ENCODE peak calls at places on chromosomes 6 and 20, in four cellular contexts. One of them, this sample, is unnamed.
A peak's percentile ranks its signal among the peaks of the same experiment; 100 is the strongest.

GRCh38 chr6:26296857-26297648 is 67.9 kb upstream of the BTN3A2 start:
- DNase-seq in K562: peak; percentile 95
- DNase-seq in GM12878: no peak
- DNase-seq in H1: no peak
- DNase-seq in this sample: no peak

GRCh38 chr6:12890171-12890790 is 173.7 kb downstream of the PHACTR1 start:
- DNase-seq in K562: peak; percentile 51
- DNase-seq in GM12878: no peak
- DNase-seq in H1: no peak
- DNase-seq in this sample: peak; percentile 24

GRCh38 chr6:16651871-16652270 is 109.4 kb downstream of the ATXN1 start:
- DNase-seq in GM12878: no peak
- DNase-seq in H1: no peak
- DNase-seq in K562: no peak
- DNase-seq in this sample: no peak

GRCh38 chr20:20217626-20218025 is 150.3 kb upstream of the INSM1 start:
- DNase-seq in K562: no peak
- DNase-seq in H1: no peak
- DNase-seq in GM12878: no peak
- DNase-seq in this sample: no peak

GRCh38 chr20:17490501-17490900 is 40.7 kb downstream of the BFSP1 start:
- DNase-seq in K562: no peak
- DNase-seq in GM12878: no peak
- DNase-seq in H1: no peak
- DNase-seq in this sample: no peak

GRCh38 chr6:109322825-109323580 is 59.3 kb downstream of the CD164 start:
- DNase-seq in H1: no peak
- DNase-seq in K562: peak; percentile 35
- DNase-seq in GM12878: no peak
- DNase-seq in this sample: no peak

GRCh38 chr20:22466447-22467171 is 117.8 kb downstream of the FOXA2 start:
- DNase-seq in K562: no peak
- DNase-seq in GM12878: no peak
- DNase-seq in H1: no peak
- DNase-seq in this sample: no peak

GRCh38 chr6:56902551-56903464 is 52.1 kb upstream of the BEND6 start:
- DNase-seq in K562: peak; percentile 47
- DNase-seq in H1: no peak
- DNase-seq in GM12878: no peak
- DNase-seq in this sample: peak; percentile 25

GRCh38 chr6:154617175-154617574 is 106.7 kb upstream of the CNKSR3 start:
- DNase-seq in H1: no peak
- DNase-seq in GM12878: no peak
- DNase-seq in K562: no peak
- DNase-seq in this sample: no peak

GRCh38 chr6:157763129-157763893 is 59.7 kb upstream of the SNX9 start:
- DNase-seq in GM12878: no peak
- DNase-seq in K562: peak; percentile 89
- DNase-seq in H1: peak; percentile 85
- DNase-seq in this sample: peak; percentile 88

GRCh38 chr20:37956099-37956498 is 53.2 kb downstream of the VSTM2L start:
- DNase-seq in K562: no peak
- DNase-seq in GM12878: no peak
- DNase-seq in H1: no peak
- DNase-seq in this sample: no peak

GRCh38 chr6:163501440-163501839 is 86.9 kb downstream of the QKI start:
- DNase-seq in GM12878: no peak
- DNase-seq in K562: no peak
- DNase-seq in H1: no peak
- DNase-seq in this sample: no peak

GRCh38 chr6:98827295-98828159 is 6.8 kb upstream of the POU3F2 start:
- DNase-seq in K562: no peak
- DNase-seq in H1: no peak
- DNase-seq in GM12878: no peak
- DNase-seq in this sample: no peak

GRCh38 chr6:24004659-24005058 is 121.4 kb upstream of the NRSN1 start:
- DNase-seq in K562: no peak
- DNase-seq in GM12878: no peak
- DNase-seq in H1: no peak
- DNase-seq in this sample: no peak

GRCh38 chr6:128710305-128710704 is 172.6 kb upstream of the LAMA2 start:
- DNase-seq in K562: no peak
- DNase-seq in H1: no peak
- DNase-seq in GM12878: no peak
- DNase-seq in this sample: no peak

GRCh38 chr20:409697-410559 is 1.8 kb downstream of the RBCK1 start:
- DNase-seq in K562: no peak
- DNase-seq in GM12878: no peak
- DNase-seq in H1: no peak
- DNase-seq in this sample: no peak

GRCh38 chr6:124560836-124561585 is 401.2 kb upstream of the RNF217 start:
- DNase-seq in H1: no peak
- DNase-seq in GM12878: no peak
- DNase-seq in K562: no peak
- DNase-seq in this sample: no peak

GRCh38 chr20:10648651-10649050 is 25.1 kb downstream of the JAG1 start:
- DNase-seq in H1: no peak
- DNase-seq in K562: no peak
- DNase-seq in GM12878: peak; percentile 28
- DNase-seq in this sample: no peak

GRCh38 chr6:169738972-169739529 is 12.3 kb downstream of the DYNLT2 start:
- DNase-seq in K562: no peak
- DNase-seq in GM12878: no peak
- DNase-seq in H1: no peak
- DNase-seq in this sample: no peak

GRCh38 chr6:715709-716450 is 22.9 kb upstream of the EXOC2 start:
- DNase-seq in K562: no peak
- DNase-seq in H1: no peak
- DNase-seq in GM12878: no peak
- DNase-seq in this sample: no peak

GRCh38 chr6:25122622-25123237 is 156.4 kb upstream of the CARMIL1 start:
- DNase-seq in H1: no peak
- DNase-seq in K562: no peak
- DNase-seq in GM12878: no peak
- DNase-seq in this sample: no peak

DNA sequence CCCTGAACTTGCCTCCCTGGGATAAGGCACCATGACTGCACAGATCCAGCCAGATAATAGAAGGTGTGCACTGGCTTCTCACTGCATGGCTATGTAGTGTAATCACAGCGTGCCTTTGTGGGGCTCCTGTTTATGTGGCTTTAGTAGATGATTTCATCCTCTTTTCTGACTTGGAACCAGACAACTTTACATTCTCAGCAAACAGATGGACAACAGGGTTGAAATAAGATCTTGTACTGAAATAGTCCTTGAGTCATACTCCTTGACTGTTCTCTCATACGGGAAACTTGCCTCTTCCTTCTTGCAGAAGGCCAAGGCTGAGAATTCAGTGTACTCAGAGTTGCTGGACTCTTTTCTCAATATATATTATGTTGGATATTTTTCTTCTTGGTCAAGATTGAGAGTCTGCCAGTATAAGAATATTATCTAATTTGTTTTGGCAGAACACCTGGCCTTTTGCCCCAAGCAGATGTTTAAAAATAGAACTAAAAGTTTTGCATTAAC is 25.0 kb upstream of the RNF144B start:
- DNase-seq in GM12878: no peak
- DNase-seq in K562: no peak
- DNase-seq in H1: no peak
- DNase-seq in this sample: no peak
- TF ChIP-seq HDAC2 in GM12878: no peak
- TF ChIP-seq HDAC2 in K562: no peak
- TF ChIP-seq HDAC2 in H1: no peak
- TF ChIP-seq HDAC2 in this sample: no peak

GRCh38 chr6:82040405-82041221 is 206.9 kb downstream of the IBTK start:
- DNase-seq in H1: no peak
- DNase-seq in K562: peak; percentile 37
- DNase-seq in GM12878: peak; percentile 7
- DNase-seq in this sample: peak; percentile 46
- TF ChIP-seq BRCA1 in H1: no peak
- TF ChIP-seq BRCA1 in K562: no peak
- TF ChIP-seq BRCA1 in GM12878: no peak
- TF ChIP-seq BRCA1 in this sample: no peak

DNA sequence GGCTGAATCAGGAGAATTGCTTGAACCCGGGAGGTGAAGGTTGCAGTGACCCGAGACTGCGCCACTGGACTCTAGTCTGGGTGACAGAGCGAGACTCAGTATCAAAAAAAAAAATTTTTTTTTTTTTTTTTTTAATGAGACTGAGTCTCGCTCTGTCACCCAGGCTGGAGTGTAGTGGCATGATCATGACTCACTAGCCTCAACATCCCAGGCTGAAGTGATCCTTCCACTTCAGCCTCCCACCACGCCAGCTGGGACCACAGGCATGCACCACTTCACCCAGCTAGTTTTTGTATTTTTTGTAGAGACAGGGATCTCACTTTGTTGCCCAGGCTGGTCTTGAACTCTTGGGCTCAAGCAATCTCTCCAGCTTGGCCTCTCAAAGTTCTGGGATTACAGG is 53.3 kb downstream of the MYO6 start:
- DNase-seq in K562: no peak
- DNase-seq in GM12878: no peak
- DNase-seq in H1: no peak
- DNase-seq in this sample: no peak
- TF ChIP-seq HDAC2 in K562: no peak
- TF ChIP-seq HDAC2 in GM12878: no peak
- TF ChIP-seq HDAC2 in H1: no peak
- TF ChIP-seq HDAC2 in this sample: no peak

GRCh38 chr20:8150591-8150990 is 18.5 kb downstream of the PLCB1 start:
- DNase-seq in K562: no peak
- DNase-seq in H1: no peak
- DNase-seq in GM12878: no peak
- DNase-seq in this sample: no peak
- TF ChIP-seq BRCA1 in K562: no peak
- TF ChIP-seq BRCA1 in H1: no peak
- TF ChIP-seq BRCA1 in GM12878: no peak
- TF ChIP-seq BRCA1 in this sample: no peak

GRCh38 chr20:58907481-58908137 is 55.1 kb downstream of the GNAS start:
- DNase-seq in GM12878: peak; percentile 98
- DNase-seq in H1: no peak
- DNase-seq in K562: peak; percentile 88
- DNase-seq in this sample: peak; percentile 50
- TF ChIP-seq HDAC2 in GM12878: no peak
- TF ChIP-seq HDAC2 in H1: no peak
- TF ChIP-seq HDAC2 in K562: no peak
- TF ChIP-seq HDAC2 in this sample: no peak

GRCh38 chr6:72182337-72183246 is 296.2 kb downstream of the RIMS1 start:
- DNase-seq in K562: peak; percentile 2
- DNase-seq in GM12878: no peak
- DNase-seq in H1: peak; percentile 38
- DNase-seq in this sample: no peak
- TF ChIP-seq BRCA1 in K562: no peak
- TF ChIP-seq BRCA1 in GM12878: no peak
- TF ChIP-seq BRCA1 in H1: no peak
- TF ChIP-seq BRCA1 in this sample: no peak

GRCh38 chr6:8530775-8531435 is 95.6 kb upstream of the SLC35B3 start:
- DNase-seq in H1: no peak
- DNase-seq in GM12878: no peak
- DNase-seq in K562: no peak
- DNase-seq in this sample: no peak

GRCh38 chr6:8527818-8528217 is 92.5 kb upstream of the SLC35B3 start:
- DNase-seq in H1: no peak
- DNase-seq in K562: no peak
- DNase-seq in GM12878: no peak
- DNase-seq in this sample: no peak

GRCh38 chr6:8526619-8527018 is 91.3 kb upstream of the SLC35B3 start:
- DNase-seq in GM12878: no peak
- DNase-seq in H1: no peak
- DNase-seq in K562: no peak
- DNase-seq in this sample: no peak

GRCh38 chr6:8525370-8525769 is 90.0 kb upstream of the SLC35B3 start:
- DNase-seq in GM12878: no peak
- DNase-seq in H1: no peak
- DNase-seq in K562: no peak
- DNase-seq in this sample: no peak

GRCh38 chr6:8529250-8529649 is 93.9 kb upstream of the SLC35B3 start:
- DNase-seq in GM12878: no peak
- DNase-seq in H1: no peak
- DNase-seq in K562: no peak
- DNase-seq in this sample: no peak
- TF ChIP-seq HDAC2 in GM12878: no peak
- TF ChIP-seq HDAC2 in H1: no peak
- TF ChIP-seq HDAC2 in K562: no peak
- TF ChIP-seq HDAC2 in this sample: no peak

This sample was measured in HepG2.